ENCODE peak calls at places on chromosomes 7 and 10, in ten cellular contexts. G is PC-9, Y is left ventricle myocardium inferior, W is astrocyte of the spinal cord, X is dorsolateral prefrontal cortex, S is uterus, R is upper lobe of right lung, O is upper lobe of left lung, B is A549, J is colonic mucosa. H is an unnamed sample.
A peak's percentile ranks its signal among the peaks of the same experiment; 100 is the strongest.

GRCh38 chr7:110839866-110840265 is 251.1 kb upstream of the LRRN3 start:
- DNase-seq in W (peak; percentile 48), S (no peak), X (no peak), Y (peak; percentile 21), O (no peak), B (peak; percentile 32), G (no peak), R (no peak), J (no peak), H (no peak)

GRCh38 chr10:122461729-122462532 is 578 bp downstream of the HTRA1 start:
- DNase-seq in S (peak; percentile 34), R (peak; percentile 77), O (peak; percentile 32), Y (no peak), G (no peak), X (no peak), B (peak; percentile 47), J (no peak), W (no peak), H (no peak)

GRCh38 chr7:48337012-48337621 is 165.9 kb downstream of the ABCA13 start:
- DNase-seq in B (peak; percentile 37), S (no peak), J (no peak), O (no peak), R (no peak), G (no peak), X (no peak), Y (no peak), W (peak; percentile 39), H (no peak)

GRCh38 chr10:119320981-119321380 is 113.6 kb downstream of the GRK5 start:
- DNase-seq in X (no peak), J (no peak), G (no peak), Y (no peak), S (no peak), R (no peak), B (no peak), O (no peak), W (no peak), H (no peak)

GRCh38 chr10:43790147-43790546 is 141.5 kb upstream of the ZNF32 start:
- DNase-seq in G (no peak), B (no peak), J (no peak), X (no peak), W (no peak), S (no peak), Y (no peak), O (no peak), R (no peak), H (no peak)

GRCh38 chr10:1665681-1666080 is 71.6 kb downstream of the ADARB2 start:
- DNase-seq in J (no peak), Y (no peak), S (no peak), G (no peak), B (no peak), R (no peak), X (no peak), O (no peak), W (no peak), H (no peak)

GRCh38 chr7:103010220-103010607 is 64.4 kb downstream of the FBXL13 start:
- DNase-seq in G (no peak), R (no peak), J (no peak), S (no peak), Y (no peak), O (no peak), X (no peak), W (no peak), B (no peak), H (no peak)

GRCh38 chr10:123236122-123236521 is 81.9 kb downstream of the BUB3 start:
- DNase-seq in Y (no peak), B (no peak), G (no peak), X (no peak), O (no peak), S (no peak), W (no peak), R (no peak), J (no peak), H (no peak)

GRCh38 chr10:51654918-51655317 is 44.5 kb downstream of the CSTF2T start:
- DNase-seq in J (no peak), Y (no peak), X (no peak), G (no peak), O (no peak), B (no peak), R (no peak), S (no peak), W (peak; percentile 14), H (no peak)

GRCh38 chr7:149210551-149210950 is 15.2 kb downstream of the ZNF282 start:
- DNase-seq in S (no peak), O (no peak), W (no peak), R (no peak), J (no peak), B (no peak), X (no peak), Y (peak; percentile 26), G (no peak), H (no peak)

GRCh38 chr7:87220026-87220733 is 648 bp upstream of the TMEM243 start:
- DNase-seq in J (peak; percentile 91), X (peak; percentile 85), W (peak; percentile 78), R (peak; percentile 94), B (peak; percentile 75), O (peak; percentile 92), G (peak; percentile 62), Y (peak; percentile 78), S (peak; percentile 74), H (peak; percentile 86)

GRCh38 chr7:140998715-140999114 is 16.0 kb downstream of the MRPS33 start:
- DNase-seq in R (no peak), S (no peak), G (no peak), J (no peak), W (no peak), Y (no peak), B (no peak), X (no peak), O (no peak), H (no peak)
- TF ChIP-seq CTCF in R (no peak), S (no peak), G (no peak), J (no peak), W (no peak), Y (no peak), B (no peak), X (no peak), O (no peak), H (no peak)

DNA sequence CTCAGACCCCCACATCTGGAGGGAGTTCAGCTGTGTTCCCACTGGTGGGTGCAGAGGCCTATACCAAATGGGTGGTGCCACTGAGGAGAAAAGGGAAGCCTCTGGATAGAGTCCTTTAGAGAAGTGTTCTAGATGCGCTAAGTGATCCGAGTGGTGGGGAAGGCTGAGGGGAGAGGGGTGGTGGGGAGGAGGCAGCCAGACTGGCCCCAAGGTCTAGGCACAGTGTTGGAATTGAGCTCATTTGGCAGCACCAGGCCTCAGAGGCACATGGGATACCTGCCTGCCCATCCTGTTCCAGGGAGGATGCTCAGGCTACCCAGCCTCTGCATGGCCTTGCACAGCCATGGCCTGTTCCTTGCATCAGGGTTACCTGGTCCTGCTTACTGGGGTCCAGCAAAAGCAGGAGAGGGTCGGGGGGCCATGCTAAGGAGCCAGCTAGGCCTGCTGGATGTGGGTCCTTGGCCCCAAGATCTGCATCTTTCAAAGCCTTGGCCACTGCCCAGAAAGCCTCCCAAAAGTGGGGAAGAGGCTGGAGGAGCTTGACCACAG is 99.6 kb downstream of the NEURL1 start:
- DNase-seq in J (no peak), O (no peak), B (no peak), R (no peak), Y (no peak), W (no peak), X (no peak), G (no peak), S (peak; percentile 16), H (no peak)
- TF ChIP-seq CTCF in J (no peak), O (no peak), B (no peak), R (no peak), Y (no peak), W (no peak), X (no peak), G (no peak), S (no peak), H (peak; percentile 24)

DNA sequence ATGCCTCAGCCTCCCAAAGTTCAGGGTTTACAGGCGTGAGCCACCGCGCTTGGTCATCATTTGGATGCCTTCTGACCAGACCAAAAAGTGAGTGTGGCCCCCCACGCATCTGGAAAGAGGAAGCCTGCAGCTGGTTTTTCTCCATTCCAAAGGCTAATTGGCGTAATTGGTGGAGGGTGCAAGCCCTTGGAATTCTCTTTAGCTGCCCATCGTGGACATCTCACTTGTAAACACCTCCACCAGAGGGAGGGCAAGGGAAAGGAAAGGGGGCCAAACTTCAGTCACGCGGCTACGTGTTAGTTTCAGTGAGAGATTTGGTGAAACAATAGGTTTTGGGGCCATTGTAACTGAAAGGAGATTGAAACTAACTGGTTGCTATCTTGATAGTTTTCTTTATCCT is 4.1 kb upstream of the ARHGAP21 start:
- DNase-seq in R (no peak), J (no peak), X (no peak), W (no peak), S (no peak), Y (no peak), B (peak; percentile 37), G (no peak), O (no peak), H (no peak)
- TF ChIP-seq CTCF in R (no peak), J (no peak), X (no peak), W (peak; percentile 26), S (no peak), Y (no peak), B (peak; percentile 23), G (no peak), O (no peak), H (peak; percentile 45)

GRCh38 chr10:86153751-86154150 is 212.8 kb downstream of the GRID1 start:
- DNase-seq in R (no peak), B (no peak), O (no peak), Y (no peak), W (no peak), G (no peak), S (no peak), J (no peak), X (no peak), H (no peak)

GRCh38 chr10:86151613-86152012 is 215.0 kb downstream of the GRID1 start:
- DNase-seq in G (no peak), R (no peak), J (no peak), B (no peak), W (no peak), O (no peak), X (no peak), Y (no peak), S (no peak), H (no peak)

GRCh38 chr10:86152911-86153310 is 213.7 kb downstream of the GRID1 start:
- DNase-seq in Y (no peak), O (no peak), X (no peak), W (no peak), G (no peak), S (no peak), R (no peak), B (no peak), J (no peak), H (no peak)

GRCh38 chr10:86152354-86152753 is 214.2 kb downstream of the GRID1 start:
- DNase-seq in W (no peak), J (no peak), O (no peak), S (no peak), X (no peak), Y (no peak), G (no peak), B (no peak), R (no peak), H (no peak)

DNA sequence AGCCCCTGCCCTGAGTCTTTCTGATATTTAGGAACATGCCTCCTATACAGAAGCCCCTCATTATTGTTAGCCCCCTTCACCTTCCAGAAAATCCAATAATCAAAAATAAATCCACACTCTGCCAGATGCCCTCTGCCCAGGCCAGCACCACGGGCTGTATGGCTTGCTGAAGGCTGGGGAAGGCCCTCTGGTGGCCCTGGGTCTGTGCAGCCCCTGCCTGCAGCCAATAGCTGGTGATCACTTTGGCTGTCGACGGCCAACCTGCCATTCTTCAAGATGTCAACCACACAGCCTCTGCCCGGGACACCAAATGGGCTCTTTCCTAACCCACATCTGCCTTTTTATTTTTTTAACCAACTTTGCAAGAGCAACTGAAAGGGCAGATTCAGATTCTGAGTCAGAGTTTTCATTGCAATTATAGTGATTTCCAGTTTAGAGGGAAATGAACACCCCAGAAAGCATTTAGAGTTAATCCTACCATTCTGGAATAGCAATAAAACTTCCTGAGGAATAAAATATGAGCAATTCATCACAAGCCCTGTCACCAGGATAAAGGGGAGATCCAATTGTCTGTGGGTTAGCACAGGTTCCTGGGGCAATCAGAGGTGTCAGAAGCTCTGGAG is 211.4 kb downstream of the GRID1 start:
- DNase-seq in X (no peak), G (no peak), O (no peak), S (no peak), W (no peak), B (no peak), J (no peak), Y (no peak), R (no peak), H (no peak)
- TF ChIP-seq CTCF in X (no peak), G (no peak), O (no peak), S (no peak), W (no peak), B (no peak), J (no peak), Y (no peak), R (no peak), H (peak; percentile 34)